ENCODE peak calls at places on chromosomes 16 and 17, in four cellular contexts. R is CD4-positive, CD25-positive, alpha-beta regulatory T cell; S is SW480; Y is stimulated activated CD4-positive, alpha-beta T cell treated with anti-CD3 and anti-CD28 coated beads, Interleukin-1b, Interleukin-23, amount 100 ng/mL, for 48 hours. D is an unnamed sample.

GRCh38 chr16:81451753-81452680 is 7.4 kb downstream of the CMIP start:
- DNase-seq in R (peak), S (peak), Y (peak), D (no peak)

GRCh38 chr17:41992576-41992975 is 24.7 kb downstream of the DNAJC7 start:
- DNase-seq in R (no peak), S (no peak), Y (no peak), D (no peak)

GRCh38 chr17:56540791-56541190 is 52.7 kb upstream of the NOG start:
- DNase-seq in R (no peak), S (peak), Y (no peak), D (no peak)

GRCh38 chr16:31090540-31090939 is 1.8 kb upstream of the PRSS53 start:
- DNase-seq in R (no peak), S (no peak), Y (no peak), D (no peak)

GRCh38 chr16:85227924-85228462 is 115.7 kb upstream of the CIBAR2 start:
- DNase-seq in R (no peak), S (no peak), Y (no peak), D (no peak)

GRCh38 chr16:89035698-89036570 is 57.7 kb upstream of the ACSF3 start:
- DNase-seq in R (no peak), S (no peak), Y (no peak), D (no peak)

GRCh38 chr16:64754279-64754678 is 367.6 kb downstream of the CDH11 start:
- DNase-seq in R (no peak), S (no peak), Y (no peak), D (no peak)

GRCh38 chr17:34567665-34568064 is 11.7 kb upstream of the TMEM132E start:
- DNase-seq in R (no peak), S (peak), Y (no peak), D (no peak)

GRCh38 chr17:82935944-82936767 is 96.3 kb upstream of the ZNF750 start:
- DNase-seq in R (no peak), S (no peak), Y (peak), D (no peak)